ENCODE peak calls at places on chromosomes 16 and 17, in ten cellular contexts. L is GM23248, H is hepatocyte, K is psoas muscle, S is tibial nerve, F is vagina, N is HCT116, B is testis, O is cardiac muscle cell, A is thoracic aorta. V is an unnamed sample.
A peak's percentile ranks its signal among the peaks of the same experiment; 100 is the strongest.

GRCh38 chr17:48429156-48429555 is 858 bp downstream of the SKAP1 start:
- DNase-seq in L (no peak), H (no peak), K (no peak), S (no peak), F (no peak), N (no peak), B (no peak), O (no peak), A (no peak), V (peak; percentile 42)

GRCh38 chr17:5676012-5676411 is 91.7 kb upstream of the NLRP1 start:
- DNase-seq in L (no peak), H (no peak), K (no peak), S (no peak), F (no peak), N (no peak), B (no peak), O (no peak), A (no peak), V (no peak)

GRCh38 chr17:62119373-62119772 is 54.3 kb upstream of the MED13 start:
- DNase-seq in L (no peak), H (no peak), K (no peak), S (no peak), F (no peak), N (no peak), B (no peak), O (no peak), A (no peak), V (no peak)

GRCh38 chr16:2008009-2008526 is 1.6 kb downstream of the ZNF598 start:
- DNase-seq in L (peak; percentile 96), H (no peak), K (peak; percentile 72), S (peak; percentile 33), F (no peak), N (no peak), B (no peak), O (peak; percentile 72), A (no peak), V (no peak)

GRCh38 chr16:85968041-85968920 is 69.3 kb downstream of the IRF8 start:
- DNase-seq in L (no peak), H (no peak), K (no peak), S (no peak), F (no peak), N (no peak), B (no peak), O (no peak), A (no peak), V (no peak)

GRCh38 chr16:19307587-19308241 is 22.2 kb downstream of the CLEC19A start:
- DNase-seq in L (no peak), H (no peak), K (no peak), S (no peak), F (no peak), N (no peak), B (no peak), O (no peak), A (no peak), V (no peak)

GRCh38 chr16:11692171-11692570 is 23.9 kb downstream of the SNN start:
- DNase-seq in L (no peak), H (no peak), K (no peak), S (no peak), F (no peak), N (no peak), B (no peak), O (no peak), A (no peak), V (no peak)

GRCh38 chr16:56081371-56081770 is 109.9 kb upstream of the GNAO1 start:
- DNase-seq in L (no peak), H (no peak), K (no peak), S (no peak), F (peak; percentile 76), N (no peak), B (no peak), O (no peak), A (no peak), V (no peak)

GRCh38 chr16:54216268-54217187 is 70.1 kb downstream of the IRX3 start:
- DNase-seq in L (peak; percentile 42), H (no peak), K (peak; percentile 72), S (peak; percentile 40), F (no peak), N (no peak), B (peak; percentile 40), O (peak; percentile 69), A (no peak), V (no peak)
- H3K27ac ChIP-seq in L (no peak overlapping the region), H (no peak overlapping the region), K (no peak overlapping the region), S (no peak overlapping the region), F (no peak overlapping the region), N (no peak overlapping the region), B (no peak overlapping the region), O (no peak overlapping the region), A (no peak overlapping the region), V (no peak overlapping the region)

GRCh38 chr16:30979170-30980067 is 5.6 kb upstream of the HSD3B7 start:
- DNase-seq in L (no peak), H (no peak), K (no peak), S (no peak), F (no peak), N (no peak), B (no peak), O (no peak), A (no peak), V (no peak)

GRCh38 chr16:30977502-30977901 is 7.5 kb upstream of the HSD3B7 start:
- DNase-seq in L (peak; percentile 37), H (no peak), K (no peak), S (no peak), F (no peak), N (no peak), B (no peak), O (no peak), A (no peak), V (no peak)

GRCh38 chr16:30980434-30980833 is 4.6 kb upstream of the HSD3B7 start:
- DNase-seq in L (no peak), H (no peak), K (no peak), S (no peak), F (no peak), N (no peak), B (no peak), O (no peak), A (no peak), V (no peak)

GRCh38 chr16:30980959-30981358 is 4.0 kb upstream of the HSD3B7 start:
- DNase-seq in L (no peak), H (no peak), K (no peak), S (no peak), F (no peak), N (no peak), B (no peak), O (no peak), A (no peak), V (no peak)

DNA sequence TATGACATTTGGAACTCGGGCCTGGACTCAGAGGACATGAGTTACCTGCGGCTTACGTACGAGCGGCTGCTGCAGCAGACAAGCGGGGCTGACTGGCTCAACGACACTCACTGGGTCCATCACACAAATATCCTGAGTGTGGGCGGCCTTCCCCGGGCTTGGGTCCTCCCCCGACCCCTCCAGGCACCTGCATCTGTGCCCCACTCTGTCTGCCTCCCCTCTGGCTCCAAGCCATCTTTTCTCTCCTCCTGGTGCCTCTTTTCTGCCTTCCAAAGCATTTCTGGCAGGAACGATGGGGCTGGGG is 5.0 kb upstream of the HSD3B7 start:
- DNase-seq in L (no peak), H (no peak), K (no peak), S (no peak), F (no peak), N (no peak), B (no peak), O (no peak), A (no peak), V (no peak)
- H3K36me3 ChIP-seq in L (peaks cover 3% of the 10 kb centered on the region), H (no peaks in the 10 kb centered on the region), K (peaks cover 96% of the 10 kb centered on the region), S (peaks cover 99% of the 10 kb centered on the region), F (no peaks in the 10 kb centered on the region), N (peaks cover 11% of the 10 kb centered on the region), B (no peaks in the 10 kb centered on the region), O (peaks cover 45% of the 10 kb centered on the region), A (peaks cover 50% of the 10 kb centered on the region), V (peaks cover 38% of the 10 kb centered on the region)

GRCh38 chr16:17294856-17295255 is 175.9 kb downstream of the XYLT1 start:
- DNase-seq in L (no peak), H (no peak), K (no peak), S (no peak), F (no peak), N (no peak), B (no peak), O (no peak), A (no peak), V (no peak)

GRCh38 chr16:17293813-17294558 is 176.8 kb downstream of the XYLT1 start:
- DNase-seq in L (no peak), H (no peak), K (no peak), S (no peak), F (no peak), N (no peak), B (no peak), O (no peak), A (no peak), V (no peak)

GRCh38 chr16:17298238-17298637 is 172.5 kb downstream of the XYLT1 start:
- DNase-seq in L (no peak), H (no peak), K (no peak), S (no peak), F (no peak), N (no peak), B (no peak), O (no peak), A (no peak), V (no peak)

GRCh38 chr16:17295948-17296347 is 174.8 kb downstream of the XYLT1 start:
- DNase-seq in L (no peak), H (no peak), K (no peak), S (no peak), F (no peak), N (no peak), B (no peak), O (no peak), A (no peak), V (no peak)

DNA sequence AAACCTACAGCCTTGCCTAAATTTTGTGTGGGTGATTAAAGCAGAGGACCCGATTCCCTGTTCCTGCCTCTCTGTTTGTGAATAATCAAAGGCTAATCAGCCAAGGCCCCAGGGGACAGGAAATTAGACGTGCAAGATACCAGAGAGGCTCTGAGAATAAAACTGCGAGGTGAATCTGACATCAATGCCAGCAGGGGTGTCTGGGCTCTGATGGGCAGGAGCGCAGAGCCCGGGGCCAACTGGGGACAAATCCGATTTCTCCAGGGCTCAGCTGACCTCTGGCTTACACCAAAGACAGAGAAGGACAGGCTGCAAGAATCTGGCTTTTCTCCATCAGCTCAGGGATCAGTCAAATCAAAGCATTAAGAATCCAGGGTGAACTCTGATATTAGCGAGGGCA is 174.3 kb downstream of the XYLT1 start:
- DNase-seq in L (no peak), H (no peak), K (peak; percentile 55), S (no peak), F (no peak), N (no peak), B (no peak), O (no peak), A (no peak), V (no peak)
- H3K27ac ChIP-seq in L (no peak overlapping the region), H (no peak overlapping the region), K (no peak overlapping the region), S (no peak overlapping the region), F (no peak overlapping the region), N (no peak overlapping the region), B (no peak overlapping the region), O (no peak overlapping the region), A (peak overlapping the region; percentile 28), V (no peak overlapping the region)

GRCh38 chr16:84893849-84894599 is 74.2 kb downstream of the CRISPLD2 start:
- DNase-seq in L (no peak), H (no peak), K (no peak), S (no peak), F (no peak), N (no peak), B (no peak), O (no peak), A (no peak), V (no peak)

GRCh38 chr16:84892097-84892496 is 72.3 kb downstream of the CRISPLD2 start:
- DNase-seq in L (no peak), H (no peak), K (no peak), S (no peak), F (no peak), N (no peak), B (no peak), O (no peak), A (no peak), V (no peak)

GRCh38 chr16:84895016-84895415 is 75.2 kb downstream of the CRISPLD2 start:
- DNase-seq in L (no peak), H (no peak), K (no peak), S (no peak), F (no peak), N (no peak), B (no peak), O (no peak), A (no peak), V (no peak)

GRCh38 chr16:84891149-84891795 is 71.5 kb downstream of the CRISPLD2 start:
- DNase-seq in L (no peak), H (no peak), K (no peak), S (no peak), F (no peak), N (no peak), B (peak; percentile 66), O (no peak), A (no peak), V (no peak)

DNA sequence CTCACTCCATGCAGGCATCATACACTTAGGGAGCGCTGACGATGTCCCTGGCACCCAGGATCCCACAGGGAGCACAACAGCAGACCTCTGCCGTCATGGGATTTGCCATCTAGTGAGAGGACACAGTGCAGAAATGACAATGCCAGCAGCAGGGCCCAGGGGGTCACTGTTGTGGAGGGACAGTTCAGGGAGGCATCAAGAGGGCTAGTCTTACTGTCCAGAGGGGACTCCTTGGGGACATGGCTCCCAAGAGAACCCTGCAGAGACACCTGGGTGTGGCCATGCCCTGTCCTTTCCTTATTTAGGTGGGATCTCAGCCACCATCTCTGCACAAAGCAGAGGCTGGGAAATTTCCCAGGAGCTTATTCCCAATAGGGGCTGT is 73.7 kb downstream of the CRISPLD2 start:
- DNase-seq in L (no peak), H (no peak), K (no peak), S (no peak), F (no peak), N (no peak), B (no peak), O (no peak), A (no peak), V (no peak)
- H3K36me3 ChIP-seq in L (no peaks in the 10 kb centered on the region), H (no peaks in the 10 kb centered on the region), K (peaks cover 5% of the 10 kb centered on the region), S (peaks cover 66% of the 10 kb centered on the region), F (no peaks in the 10 kb centered on the region), N (no peaks in the 10 kb centered on the region), B (no peaks in the 10 kb centered on the region), O (no peaks in the 10 kb centered on the region), A (no peaks in the 10 kb centered on the region), V (no peaks in the 10 kb centered on the region)